ENCODE peak calls at places on chromosomes 6 and 20, in five cellular contexts. H is prostate gland; Z is breast epithelium; Q is CD8-positive, alpha-beta T cell; Y is neural progenitor cell. G is an unnamed sample.

GRCh38 chr6:22026160-22026678 is 270.6 kb downstream of the PRL start:
- DNase-seq in H (no peak), Z (no peak), Q (no peak), Y (no peak), G (no peak)

GRCh38 chr6:162922816-162923215 is 195.0 kb downstream of the PACRG start:
- DNase-seq in H (no peak), Z (no peak), Q (no peak), Y (no peak), G (no peak)

GRCh38 chr6:113763883-113764282 is 93.3 kb upstream of the MARCKS start:
- DNase-seq in H (no peak), Z (no peak), Q (no peak), Y (no peak), G (peak; percentile 47)

GRCh38 chr6:55239099-55239498 is 64.8 kb downstream of the HCRTR2 start:
- DNase-seq in H (no peak), Z (no peak), Q (no peak), Y (no peak), G (no peak)

GRCh38 chr20:21074605-21075336 is 31.4 kb downstream of the LINC00237 start:
- DNase-seq in H (no peak), Z (no peak), Q (no peak), Y (no peak), G (no peak)

GRCh38 chr6:129364037-129364436 is 345.9 kb downstream of the ARHGAP18 start:
- DNase-seq in H (no peak), Z (no peak), Q (no peak), Y (no peak), G (no peak)

GRCh38 chr6:16769986-16770376 is 8.7 kb upstream of the ATXN1 start:
- DNase-seq in H (no peak), Z (no peak), Q (no peak), Y (no peak), G (no peak)

GRCh38 chr20:46137816-46138215 is 19.7 kb downstream of the CD40 start:
- DNase-seq in H (no peak), Z (no peak), Q (no peak), Y (no peak), G (no peak)

GRCh38 chr20:53124075-53124532 is 151.9 kb downstream of the TSHZ2 start:
- DNase-seq in H (no peak), Z (no peak), Q (no peak), Y (no peak), G (no peak)

GRCh38 chr20:48468571-48468970 is 359.2 kb downstream of the PREX1 start:
- DNase-seq in H (no peak), Z (no peak), Q (no peak), Y (no peak), G (no peak)

GRCh38 chr6:130697661-130698535 is 129.3 kb upstream of the SMLR1 start:
- DNase-seq in H (no peak), Z (no peak), Q (peak; percentile 26), Y (peak; percentile 61), G (peak; percentile 79)

GRCh38 chr6:79878142-79878748 is 69.1 kb downstream of the ELOVL4 start:
- DNase-seq in H (no peak), Z (peak; percentile 75), Q (no peak), Y (no peak), G (no peak)

GRCh38 chr20:18056174-18057105 is 1.3 kb downstream of the OVOL2 start:
- DNase-seq in H (no peak), Z (no peak), Q (no peak), Y (peak; percentile 70), G (peak; percentile 79)

GRCh38 chr20:58433759-58434158 is 44.7 kb downstream of the VAPB start:
- DNase-seq in H (no peak), Z (no peak), Q (no peak), Y (no peak), G (no peak)

GRCh38 chr6:85498596-85499258 is 48.8 kb downstream of the NT5E start:
- DNase-seq in H (peak; percentile 66), Z (no peak), Q (no peak), Y (no peak), G (no peak)

GRCh38 chr20:9417665-9418064 is 96.7 kb upstream of the LAMP5 start:
- DNase-seq in H (no peak), Z (no peak), Q (no peak), Y (no peak), G (no peak)

GRCh38 chr6:136225496-136225895 is 24.6 kb downstream of the MTFR2 start:
- DNase-seq in H (no peak), Z (no peak), Q (no peak), Y (no peak), G (no peak)

GRCh38 chr6:147947521-147947920 is 395.1 kb upstream of the SASH1 start:
- DNase-seq in H (peak; percentile 7), Z (no peak), Q (no peak), Y (no peak), G (no peak)

GRCh38 chr20:3796477-3797225 is 541 bp downstream of the CDC25B start:
- DNase-seq in H (no peak), Z (no peak), Q (no peak), Y (peak; percentile 1), G (no peak)

GRCh38 chr20:3798908-3799248 is 2.8 kb downstream of the CDC25B start:
- DNase-seq in H (no peak), Z (no peak), Q (no peak), Y (no peak), G (no peak)

GRCh38 chr20:3797592-3798404 is 1.7 kb downstream of the CDC25B start:
- DNase-seq in H (no peak), Z (no peak), Q (peak; percentile 68), Y (no peak), G (no peak)

GRCh38 chr20:3797226-3797545 is 1.1 kb downstream of the CDC25B start:
- DNase-seq in H (no peak), Z (no peak), Q (no peak), Y (no peak), G (no peak)

DNA sequence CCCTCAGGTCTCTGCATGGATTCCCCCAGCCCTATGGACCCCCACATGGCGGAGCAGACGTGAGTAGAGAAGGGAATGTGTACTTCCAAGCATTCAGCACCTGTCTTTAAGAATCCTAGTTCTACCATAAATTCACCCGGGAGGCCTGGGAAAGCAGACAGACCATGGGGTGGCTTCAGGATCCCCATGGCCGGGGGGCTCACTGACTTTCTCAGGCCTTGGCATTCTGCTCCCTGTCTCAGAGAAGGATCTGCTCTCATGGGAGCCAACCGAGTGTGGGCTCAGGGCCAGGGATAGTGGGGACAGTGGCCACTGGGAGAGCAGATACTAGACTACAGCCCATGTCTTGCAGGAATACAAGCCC is 2.3 kb downstream of the CDC25B start:
- DNase-seq in H (no peak), Z (no peak), Q (no peak), Y (no peak), G (no peak)
- H3K9me3 ChIP-seq in H (no peaks in the 10 kb centered on the region), Z (no peaks in the 10 kb centered on the region), Q (no peaks in the 10 kb centered on the region), Y (no peaks in the 10 kb centered on the region), G (no peaks in the 10 kb centered on the region)

GRCh38 chr6:317068-317451 is 24.8 kb downstream of the DUSP22 start:
- DNase-seq in H (no peak), Z (no peak), Q (no peak), Y (no peak), G (no peak)

GRCh38 chr6:313917-314316 is 21.6 kb downstream of the DUSP22 start:
- DNase-seq in H (no peak), Z (no peak), Q (no peak), Y (no peak), G (no peak)

GRCh38 chr6:316753-317038 is 24.4 kb downstream of the DUSP22 start:
- DNase-seq in H (no peak), Z (no peak), Q (no peak), Y (no peak), G (no peak)

GRCh38 chr6:315921-316752 is 23.9 kb downstream of the DUSP22 start:
- DNase-seq in H (no peak), Z (no peak), Q (no peak), Y (no peak), G (no peak)

GRCh38 chr6:315226-315625 is 22.9 kb downstream of the DUSP22 start:
- DNase-seq in H (no peak), Z (no peak), Q (no peak), Y (no peak), G (no peak)
- H3K9me3 ChIP-seq in H (no peaks in the 10 kb centered on the region), Z (no peaks in the 10 kb centered on the region), Q (no peaks in the 10 kb centered on the region), Y (peaks cover 5% of the 10 kb centered on the region), G (no peaks in the 10 kb centered on the region)

GRCh38 chr6:155349129-155349528 is 34.8 kb upstream of the TFB1M start:
- DNase-seq in H (no peak), Z (no peak), Q (no peak), Y (no peak), G (no peak)
- H3K9me3 ChIP-seq in H (no peaks in the 10 kb centered on the region), Z (peaks cover 15% of the 10 kb centered on the region), Q (no peaks in the 10 kb centered on the region), Y (peaks cover 5% of the 10 kb centered on the region), G (peaks cover 34% of the 10 kb centered on the region)

DNA sequence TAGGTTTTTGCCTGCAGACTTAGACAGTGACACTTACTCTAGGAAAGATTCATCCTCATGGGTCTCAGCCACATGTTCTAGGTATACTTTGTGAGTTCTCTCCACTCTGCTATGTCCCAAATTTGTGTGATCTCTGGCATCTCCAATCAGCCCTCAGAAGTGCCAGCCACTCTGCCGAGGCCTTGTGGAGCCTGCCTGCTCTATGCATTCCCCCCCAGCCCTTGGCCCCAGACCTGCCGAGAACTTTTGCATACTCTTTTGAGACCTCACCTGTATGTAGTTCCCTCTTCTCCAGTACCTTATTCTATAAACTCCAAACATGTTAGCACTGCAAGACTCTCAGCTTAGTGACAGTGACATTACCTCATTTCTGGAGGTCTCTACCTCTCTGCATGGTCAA is 2170.5 kb upstream of the DEFB115 start:
- DNase-seq in H (no peak), Z (no peak), Q (no peak), Y (no peak), G (no peak)
- H3K9me3 ChIP-seq in H (no peaks in the 10 kb centered on the region), Z (no peaks in the 10 kb centered on the region), Q (no peaks in the 10 kb centered on the region), Y (peaks cover 39% of the 10 kb centered on the region), G (peaks cover 61% of the 10 kb centered on the region)

GRCh38 chr6:116208056-116208785 is 45.7 kb downstream of the TSPYL4 start:
- DNase-seq in H (no peak), Z (no peak), Q (no peak), Y (no peak), G (no peak)
- H3K9me3 ChIP-seq in H (no peaks in the 10 kb centered on the region), Z (no peaks in the 10 kb centered on the region), Q (no peaks in the 10 kb centered on the region), Y (no peaks in the 10 kb centered on the region), G (no peaks in the 10 kb centered on the region)

G was measured in endodermal cell.